ENCODE peak calls at places on chromosomes 12 and 14, in four cellular contexts. One of them, this sample, is unnamed.

GRCh38 chr14:104368751-104369100 is 210.8 kb upstream of the C14orf180 start:
- DNase-seq in stimulated activated CD8-positive, alpha-beta memory T cell treated with anti-CD3 and anti-CD28 coated beads, Interleukin-15, amount 100 ng/mL, for 1 hour: no peak
- DNase-seq in CD8-positive, alpha-beta memory T cell: no peak
- DNase-seq in stimulated activated CD4-positive, alpha-beta T cell treated with anti-CD3 and anti-CD28 coated beads, Interleukin-4, amount 100 ng/mL, for 48 hours: no peak
- DNase-seq in this sample: no peak

GRCh38 chr14:20630340-20631022 is 11.0 kb downstream of the OR6S1 start:
- DNase-seq in stimulated activated CD8-positive, alpha-beta memory T cell treated with anti-CD3 and anti-CD28 coated beads, Interleukin-15, amount 100 ng/mL, for 1 hour: no peak
- DNase-seq in CD8-positive, alpha-beta memory T cell: no peak
- DNase-seq in stimulated activated CD4-positive, alpha-beta T cell treated with anti-CD3 and anti-CD28 coated beads, Interleukin-4, amount 100 ng/mL, for 48 hours: no peak
- DNase-seq in this sample: no peak

GRCh38 chr12:71299541-71300376 is 139.8 kb upstream of the LGR5 start:
- DNase-seq in CD8-positive, alpha-beta memory T cell: no peak
- DNase-seq in stimulated activated CD4-positive, alpha-beta T cell treated with anti-CD3 and anti-CD28 coated beads, Interleukin-4, amount 100 ng/mL, for 48 hours: no peak
- DNase-seq in stimulated activated CD8-positive, alpha-beta memory T cell treated with anti-CD3 and anti-CD28 coated beads, Interleukin-15, amount 100 ng/mL, for 1 hour: no peak
- DNase-seq in this sample: no peak

GRCh38 chr12:51281202-51281924 is 11.1 kb upstream of the SMAGP start:
- DNase-seq in CD8-positive, alpha-beta memory T cell: no peak
- DNase-seq in stimulated activated CD4-positive, alpha-beta T cell treated with anti-CD3 and anti-CD28 coated beads, Interleukin-4, amount 100 ng/mL, for 48 hours: no peak
- DNase-seq in stimulated activated CD8-positive, alpha-beta memory T cell treated with anti-CD3 and anti-CD28 coated beads, Interleukin-15, amount 100 ng/mL, for 1 hour: no peak
- DNase-seq in this sample: no peak

GRCh38 chr14:103657466-103657865 is 28.5 kb downstream of the KLC1 start:
- DNase-seq in stimulated activated CD8-positive, alpha-beta memory T cell treated with anti-CD3 and anti-CD28 coated beads, Interleukin-15, amount 100 ng/mL, for 1 hour: no peak
- DNase-seq in CD8-positive, alpha-beta memory T cell: no peak
- DNase-seq in stimulated activated CD4-positive, alpha-beta T cell treated with anti-CD3 and anti-CD28 coated beads, Interleukin-4, amount 100 ng/mL, for 48 hours: no peak
- DNase-seq in this sample: no peak

GRCh38 chr12:127625372-127625771 is 641.6 kb upstream of the TMEM132C start:
- DNase-seq in CD8-positive, alpha-beta memory T cell: no peak
- DNase-seq in stimulated activated CD8-positive, alpha-beta memory T cell treated with anti-CD3 and anti-CD28 coated beads, Interleukin-15, amount 100 ng/mL, for 1 hour: no peak
- DNase-seq in stimulated activated CD4-positive, alpha-beta T cell treated with anti-CD3 and anti-CD28 coated beads, Interleukin-4, amount 100 ng/mL, for 48 hours: no peak
- DNase-seq in this sample: no peak

GRCh38 chr14:101507306-101508150 is 53.8 kb upstream of the DIO3 start:
- DNase-seq in stimulated activated CD4-positive, alpha-beta T cell treated with anti-CD3 and anti-CD28 coated beads, Interleukin-4, amount 100 ng/mL, for 48 hours: no peak
- DNase-seq in CD8-positive, alpha-beta memory T cell: no peak
- DNase-seq in stimulated activated CD8-positive, alpha-beta memory T cell treated with anti-CD3 and anti-CD28 coated beads, Interleukin-15, amount 100 ng/mL, for 1 hour: no peak
- DNase-seq in this sample: no peak

GRCh38 chr12:96140110-96140509 is 54.1 kb upstream of the ELK3 start:
- DNase-seq in stimulated activated CD4-positive, alpha-beta T cell treated with anti-CD3 and anti-CD28 coated beads, Interleukin-4, amount 100 ng/mL, for 48 hours: no peak
- DNase-seq in stimulated activated CD8-positive, alpha-beta memory T cell treated with anti-CD3 and anti-CD28 coated beads, Interleukin-15, amount 100 ng/mL, for 1 hour: no peak
- DNase-seq in CD8-positive, alpha-beta memory T cell: no peak
- DNase-seq in this sample: no peak

GRCh38 chr14:98798099-98798498 is 473.9 kb downstream of the BCL11B start:
- DNase-seq in stimulated activated CD8-positive, alpha-beta memory T cell treated with anti-CD3 and anti-CD28 coated beads, Interleukin-15, amount 100 ng/mL, for 1 hour: no peak
- DNase-seq in stimulated activated CD4-positive, alpha-beta T cell treated with anti-CD3 and anti-CD28 coated beads, Interleukin-4, amount 100 ng/mL, for 48 hours: no peak
- DNase-seq in CD8-positive, alpha-beta memory T cell: no peak
- DNase-seq in this sample: no peak

GRCh38 chr14:94390372-94391086 is 2.1 kb upstream of the SERPINA1 start:
- DNase-seq in stimulated activated CD8-positive, alpha-beta memory T cell treated with anti-CD3 and anti-CD28 coated beads, Interleukin-15, amount 100 ng/mL, for 1 hour: no peak
- DNase-seq in CD8-positive, alpha-beta memory T cell: no peak
- DNase-seq in stimulated activated CD4-positive, alpha-beta T cell treated with anti-CD3 and anti-CD28 coated beads, Interleukin-4, amount 100 ng/mL, for 48 hours: no peak
- DNase-seq in this sample: no peak

GRCh38 chr14:60561845-60562746 is 53.1 kb downstream of the SIX6 start:
- DNase-seq in stimulated activated CD8-positive, alpha-beta memory T cell treated with anti-CD3 and anti-CD28 coated beads, Interleukin-15, amount 100 ng/mL, for 1 hour: no peak
- DNase-seq in stimulated activated CD4-positive, alpha-beta T cell treated with anti-CD3 and anti-CD28 coated beads, Interleukin-4, amount 100 ng/mL, for 48 hours: no peak
- DNase-seq in CD8-positive, alpha-beta memory T cell: no peak
- DNase-seq in this sample: no peak

GRCh38 chr12:125685885-125686284 is 620.6 kb downstream of the AACS start:
- DNase-seq in CD8-positive, alpha-beta memory T cell: no peak
- DNase-seq in stimulated activated CD4-positive, alpha-beta T cell treated with anti-CD3 and anti-CD28 coated beads, Interleukin-4, amount 100 ng/mL, for 48 hours: no peak
- DNase-seq in stimulated activated CD8-positive, alpha-beta memory T cell treated with anti-CD3 and anti-CD28 coated beads, Interleukin-15, amount 100 ng/mL, for 1 hour: no peak
- DNase-seq in this sample: no peak

GRCh38 chr12:112847708-112848337 is 56.3 kb downstream of the RPH3A start:
- DNase-seq in CD8-positive, alpha-beta memory T cell: no peak
- DNase-seq in stimulated activated CD8-positive, alpha-beta memory T cell treated with anti-CD3 and anti-CD28 coated beads, Interleukin-15, amount 100 ng/mL, for 1 hour: no peak
- DNase-seq in stimulated activated CD4-positive, alpha-beta T cell treated with anti-CD3 and anti-CD28 coated beads, Interleukin-4, amount 100 ng/mL, for 48 hours: no peak
- DNase-seq in this sample: no peak

GRCh38 chr12:91442535-91442934 is 259.9 kb upstream of the DCN start:
- DNase-seq in stimulated activated CD8-positive, alpha-beta memory T cell treated with anti-CD3 and anti-CD28 coated beads, Interleukin-15, amount 100 ng/mL, for 1 hour: no peak
- DNase-seq in stimulated activated CD4-positive, alpha-beta T cell treated with anti-CD3 and anti-CD28 coated beads, Interleukin-4, amount 100 ng/mL, for 48 hours: no peak
- DNase-seq in CD8-positive, alpha-beta memory T cell: no peak
- DNase-seq in this sample: no peak

GRCh38 chr12:12622418-12622817 is 10.7 kb downstream of the CREBL2 start:
- DNase-seq in stimulated activated CD4-positive, alpha-beta T cell treated with anti-CD3 and anti-CD28 coated beads, Interleukin-4, amount 100 ng/mL, for 48 hours: no peak
- DNase-seq in stimulated activated CD8-positive, alpha-beta memory T cell treated with anti-CD3 and anti-CD28 coated beads, Interleukin-15, amount 100 ng/mL, for 1 hour: no peak
- DNase-seq in CD8-positive, alpha-beta memory T cell: no peak
- DNase-seq in this sample: no peak

GRCh38 chr14:100031506-100032281 is 33.5 kb upstream of the EVL start:
- DNase-seq in stimulated activated CD8-positive, alpha-beta memory T cell treated with anti-CD3 and anti-CD28 coated beads, Interleukin-15, amount 100 ng/mL, for 1 hour: no peak
- DNase-seq in stimulated activated CD4-positive, alpha-beta T cell treated with anti-CD3 and anti-CD28 coated beads, Interleukin-4, amount 100 ng/mL, for 48 hours: no peak
- DNase-seq in CD8-positive, alpha-beta memory T cell: no peak
- DNase-seq in this sample: no peak

GRCh38 chr12:115387392-115387791 is 703.4 kb upstream of the TBX3 start:
- DNase-seq in stimulated activated CD4-positive, alpha-beta T cell treated with anti-CD3 and anti-CD28 coated beads, Interleukin-4, amount 100 ng/mL, for 48 hours: no peak
- DNase-seq in CD8-positive, alpha-beta memory T cell: no peak
- DNase-seq in stimulated activated CD8-positive, alpha-beta memory T cell treated with anti-CD3 and anti-CD28 coated beads, Interleukin-15, amount 100 ng/mL, for 1 hour: no peak
- DNase-seq in this sample: no peak

GRCh38 chr12:16606936-16607335 is 974 bp upstream of the LMO3 start:
- DNase-seq in stimulated activated CD4-positive, alpha-beta T cell treated with anti-CD3 and anti-CD28 coated beads, Interleukin-4, amount 100 ng/mL, for 48 hours: no peak
- DNase-seq in stimulated activated CD8-positive, alpha-beta memory T cell treated with anti-CD3 and anti-CD28 coated beads, Interleukin-15, amount 100 ng/mL, for 1 hour: no peak
- DNase-seq in CD8-positive, alpha-beta memory T cell: no peak
- DNase-seq in this sample: no peak

GRCh38 chr14:73713206-73713803 is 879 bp downstream of the PNMA1 start:
- DNase-seq in stimulated activated CD8-positive, alpha-beta memory T cell treated with anti-CD3 and anti-CD28 coated beads, Interleukin-15, amount 100 ng/mL, for 1 hour: no peak
- DNase-seq in stimulated activated CD4-positive, alpha-beta T cell treated with anti-CD3 and anti-CD28 coated beads, Interleukin-4, amount 100 ng/mL, for 48 hours: no peak
- DNase-seq in CD8-positive, alpha-beta memory T cell: no peak
- DNase-seq in this sample: no peak

GRCh38 chr12:59742831-59743230 is 147.0 kb downstream of the SLC16A7 start:
- DNase-seq in CD8-positive, alpha-beta memory T cell: no peak
- DNase-seq in stimulated activated CD4-positive, alpha-beta T cell treated with anti-CD3 and anti-CD28 coated beads, Interleukin-4, amount 100 ng/mL, for 48 hours: no peak
- DNase-seq in stimulated activated CD8-positive, alpha-beta memory T cell treated with anti-CD3 and anti-CD28 coated beads, Interleukin-15, amount 100 ng/mL, for 1 hour: no peak
- DNase-seq in this sample: no peak

This sample was measured in stimulated activated effector memory CD8-positive, alpha-beta T cell treated with anti-CD3 and anti-CD28 coated beads, Interleukin-12 subunit alpha, Interleukin-12 subunit beta, amount 100 ng/mL, for 72 hours.